ENCODE peak calls at places on chromosomes 16 and 17, in eight cellular contexts. U is stomach; D is stimulated activated CD4-positive, alpha-beta T cell treated with anti-CD3 and anti-CD28 coated beads, Interleukin-4, amount 100 ng/mL, for 48 hours; B is HL-60; X is LNCaP clone FGC; M is activated T-helper 1 cell treated with anti-CD3 and anti-CD28 coated beads, Interleukin-12 subunit alpha, Interleukin-12 subunit beta, Interleukin-2, Interleukin-4 antibody, amounts not matched to agents 30 ng/mL and 10 ng/mL and 1 ng/mL, durations not matched to agents 14 hours and 24 hours and 36 hours; H is HTR-8/SVneo; T is fibroblast of the conjunctiva. K is an unnamed sample.

GRCh38 chr17:29740017-29740416 is 117.3 kb upstream of the CORO6 start:
- DNase-seq in U (no peak), D (no peak), B (no peak), X (no peak), M (no peak), H (no peak), T (no peak), K (no peak)

GRCh38 chr17:77786740-77787505 is 171.6 kb upstream of the TNRC6C start:
- DNase-seq in U (no peak), D (no peak), B (no peak), X (no peak), M (no peak), H (no peak), T (no peak), K (no peak)

GRCh38 chr17:41793749-41794602 is 7.5 kb upstream of the JUP start:
- DNase-seq in U (no peak), D (no peak), B (no peak), X (no peak), M (no peak), H (no peak), T (no peak), K (no peak)

GRCh38 chr17:3007651-3008121 is 55.7 kb downstream of the OR1D5 start:
- DNase-seq in U (no peak), D (no peak), B (no peak), X (no peak), M (no peak), H (no peak), T (no peak), K (no peak)

GRCh38 chr17:2949469-2950044 is 113.8 kb downstream of the OR1D5 start:
- DNase-seq in U (peak; percentile 82), D (no peak), B (no peak), X (no peak), M (no peak), H (no peak), T (peak; percentile 39), K (no peak)

GRCh38 chr16:47309581-47310312 is 151.1 kb downstream of the ITFG1 start:
- DNase-seq in U (no peak), D (no peak), B (no peak), X (no peak), M (no peak), H (no peak), T (no peak), K (no peak)

GRCh38 chr16:12288537-12289174 is 312.1 kb downstream of the SNX29 start:
- DNase-seq in U (no peak), D (no peak), B (no peak), X (no peak), M (no peak), H (no peak), T (no peak), K (no peak)

GRCh38 chr17:45123930-45124796 is 8.2 kb downstream of the PLCD3 start:
- DNase-seq in U (peak; percentile 65), D (no peak), B (peak; percentile 68), X (no peak), M (no peak), H (peak; percentile 99), T (peak; percentile 77), K (no peak)

GRCh38 chr16:1771072-1771863 is at the start of gene NME3:
- DNase-seq in U (peak; percentile 81), D (peak; percentile 75), B (peak; percentile 75), X (no peak), M (peak; percentile 80), H (peak; percentile 59), T (no peak), K (peak; percentile 41)

K was measured in hippocampal formation.